ENCODE peak calls at places on chromosomes 2 and 18, in nine cellular contexts. I is COR-L47; R is non-pigmented ciliary epithelial cell; J is GM04504; Y is GM04503; P is T-helper 17 cell; W is activated naive CD4-positive, alpha-beta T cell; A is foreskin fibroblast; E is G401. G is an unnamed sample.
A peak's percentile ranks its signal among the peaks of the same experiment; 100 is the strongest.

GRCh38 chr2:38192976-38193375 is 117.0 kb upstream of the CYP1B1 start:
- DNase-seq in I (no peak), R (no peak), J (no peak), Y (no peak), P (no peak), W (no peak), A (no peak), E (no peak), G (no peak)

GRCh38 chr2:6771539-6772365 is 94.0 kb downstream of the CMPK2 start:
- DNase-seq in I (no peak), R (no peak), J (no peak), Y (no peak), P (no peak), W (no peak), A (no peak), E (no peak), G (no peak)

GRCh38 chr2:104804148-104804890 is 49.6 kb upstream of the POU3F3 start:
- DNase-seq in I (no peak), R (no peak), J (no peak), Y (no peak), P (no peak), W (no peak), A (no peak), E (no peak), G (no peak)

GRCh38 chr2:224885836-224886547 is 156.3 kb downstream of the DOCK10 start:
- DNase-seq in I (no peak), R (peak; percentile 58), J (peak; percentile 66), Y (peak; percentile 70), P (no peak), W (no peak), A (peak; percentile 86), E (no peak), G (no peak)

GRCh38 chr18:54873884-54874255 is 45.6 kb downstream of the RAB27B start:
- DNase-seq in I (no peak), R (no peak), J (no peak), Y (no peak), P (no peak), W (no peak), A (no peak), E (no peak), G (no peak)

GRCh38 chr18:63119647-63120046 is 199.9 kb downstream of the BCL2 start:
- DNase-seq in I (peak; percentile 24), R (no peak), J (no peak), Y (no peak), P (no peak), W (no peak), A (peak; percentile 64), E (peak; percentile 39), G (no peak)

GRCh38 chr2:52222128-52222527 is 1190.2 kb upstream of the NRXN1 start:
- DNase-seq in I (no peak), R (peak; percentile 45), J (no peak), Y (no peak), P (no peak), W (no peak), A (peak; percentile 25), E (no peak), G (peak; percentile 23)

GRCh38 chr2:54611830-54612545 is 111.5 kb upstream of the EML6 start:
- DNase-seq in I (no peak), R (no peak), J (no peak), Y (no peak), P (no peak), W (no peak), A (no peak), E (no peak), G (no peak)

GRCh38 chr2:218294430-218294999 is 2.2 kb upstream of the TMBIM1 start:
- DNase-seq in I (no peak), R (no peak), J (no peak), Y (no peak), P (no peak), W (no peak), A (no peak), E (no peak), G (no peak)

GRCh38 chr2:241035818-241036396 is 37.5 kb downstream of the SNED1 start:
- DNase-seq in I (no peak), R (no peak), J (no peak), Y (no peak), P (peak; percentile 51), W (no peak), A (no peak), E (peak; percentile 41), G (no peak)

GRCh38 chr2:47803363-47803762 is 20.4 kb downstream of the MSH6 start:
- DNase-seq in I (no peak), R (no peak), J (no peak), Y (no peak), P (no peak), W (no peak), A (no peak), E (no peak), G (no peak)

GRCh38 chr2:165825041-165825440 is 31.0 kb upstream of the GALNT3 start:
- DNase-seq in I (peak; percentile 39), R (peak; percentile 17), J (no peak), Y (no peak), P (no peak), W (no peak), A (peak; percentile 21), E (peak; percentile 19), G (no peak)

GRCh38 chr2:160353166-160353565 is 140.4 kb downstream of the RBMS1 start:
- DNase-seq in I (peak; percentile 34), R (no peak), J (no peak), Y (no peak), P (no peak), W (no peak), A (no peak), E (no peak), G (no peak)

GRCh38 chr2:73894877-73895276 is 2.1 kb downstream of the ACTG2 start:
- DNase-seq in I (no peak), R (no peak), J (no peak), Y (no peak), P (no peak), W (no peak), A (no peak), E (no peak), G (no peak)

GRCh38 chr18:7740815-7741214 is 173.7 kb downstream of the PTPRM start:
- DNase-seq in I (no peak), R (no peak), J (no peak), Y (peak; percentile 15), P (no peak), W (no peak), A (no peak), E (no peak), G (no peak)

GRCh38 chr2:159738509-159739390 is 26.4 kb downstream of the MARCHF7 start:
- DNase-seq in I (no peak), R (no peak), J (no peak), Y (no peak), P (no peak), W (no peak), A (no peak), E (no peak), G (no peak)

GRCh38 chr2:26914286-26914962 is 56.0 kb upstream of the MAPRE3 start:
- DNase-seq in I (no peak), R (no peak), J (no peak), Y (no peak), P (no peak), W (no peak), A (no peak), E (peak; percentile 28), G (no peak)

GRCh38 chr2:170848587-170848986 is 31.9 kb downstream of the GAD1 start:
- DNase-seq in I (no peak), R (peak; percentile 50), J (peak; percentile 71), Y (peak; percentile 90), P (no peak), W (no peak), A (peak; percentile 66), E (no peak), G (peak; percentile 38)

GRCh38 chr2:112730791-112731190 is 10.0 kb downstream of the NT5DC4 start:
- DNase-seq in I (no peak), R (no peak), J (no peak), Y (no peak), P (no peak), W (no peak), A (no peak), E (no peak), G (no peak)

GRCh38 chr2:36376319-36376765 is 20.8 kb downstream of the CRIM1 start:
- DNase-seq in I (no peak), R (no peak), J (no peak), Y (no peak), P (no peak), W (no peak), A (peak; percentile 69), E (peak; percentile 86), G (no peak)

GRCh38 chr2:121284424-121285076 is 452 bp downstream of the TFCP2L1 start:
- DNase-seq in I (peak; percentile 32), R (no peak), J (no peak), Y (no peak), P (no peak), W (no peak), A (no peak), E (no peak), G (no peak)

GRCh38 chr2:7773362-7773973 is 856.3 kb downstream of the RNF144A start:
- DNase-seq in I (no peak), R (no peak), J (no peak), Y (no peak), P (no peak), W (no peak), A (peak; percentile 6), E (no peak), G (no peak)

GRCh38 chr2:3669656-3670055 is 11.7 kb downstream of the ALLC start:
- DNase-seq in I (no peak), R (no peak), J (no peak), Y (no peak), P (no peak), W (no peak), A (no peak), E (no peak), G (no peak)

GRCh38 chr2:71831208-71831577 is 316.5 kb downstream of the CYP26B1 start:
- DNase-seq in I (no peak), R (peak; percentile 76), J (peak; percentile 89), Y (peak; percentile 91), P (no peak), W (no peak), A (peak; percentile 92), E (peak; percentile 74), G (peak; percentile 64)

GRCh38 chr2:170498559-170498958 is 216.6 kb upstream of the SP5 start:
- DNase-seq in I (no peak), R (no peak), J (no peak), Y (no peak), P (no peak), W (no peak), A (no peak), E (no peak), G (no peak)

GRCh38 chr18:79234438-79234837 is 161.3 kb upstream of the NFATC1 start:
- DNase-seq in I (no peak), R (no peak), J (no peak), Y (no peak), P (no peak), W (no peak), A (no peak), E (no peak), G (no peak)

GRCh38 chr18:2917255-2918047 is 70.6 kb downstream of the EMILIN2 start:
- DNase-seq in I (no peak), R (no peak), J (no peak), Y (no peak), P (no peak), W (no peak), A (peak; percentile 19), E (no peak), G (no peak)

GRCh38 chr2:2103320-2103719 is 227.8 kb downstream of the MYT1L start:
- DNase-seq in I (no peak), R (no peak), J (no peak), Y (no peak), P (no peak), W (no peak), A (no peak), E (peak; percentile 80), G (no peak)

GRCh38 chr2:19708776-19709175 is 193.0 kb downstream of the TTC32 start:
- DNase-seq in I (no peak), R (no peak), J (no peak), Y (no peak), P (no peak), W (no peak), A (no peak), E (no peak), G (no peak)

GRCh38 chr2:207750315-207750714 is 19.4 kb downstream of the FZD5 start:
- DNase-seq in I (peak; percentile 41), R (no peak), J (no peak), Y (no peak), P (no peak), W (no peak), A (no peak), E (no peak), G (no peak)

GRCh38 chr2:241629762-241630435 is 7.1 kb downstream of the THAP4 start:
- DNase-seq in I (no peak), R (no peak), J (no peak), Y (no peak), P (no peak), W (no peak), A (peak; percentile 77), E (no peak), G (no peak)

G was measured in HS-27A.